ENCODE peak calls at places on chromosomes 16 and 17, in ten cellular contexts. One of them, this sample, is unnamed.

GRCh38 chr16:68197250-68197649 is 38.7 kb downstream of the ESRP2 start:
- DNase-seq in stimulated activated CD4-positive, alpha-beta T cell treated with anti-CD3 and anti-CD28 coated beads, TNF-alpha, amount 100 ng/mL, for 48 hours: no peak
- DNase-seq in GDM1: no peak
- DNase-seq in GM20000: no peak
- DNase-seq in caudate nucleus: no peak
- DNase-seq in NCI-H1092 treated with DMSO at 0.1 percent for 48 hours: no peak
- DNase-seq in AG08396: no peak
- DNase-seq in T-helper 2 cell: no peak
- DNase-seq in progenitor cell of endocrine pancreas: no peak
- DNase-seq in stimulated activated naive CD4-positive, alpha-beta T cell: no peak
- DNase-seq in this sample: no peak

GRCh38 chr17:77251622-77252021 is 110.9 kb downstream of the SEC14L1 start:
- DNase-seq in stimulated activated CD4-positive, alpha-beta T cell treated with anti-CD3 and anti-CD28 coated beads, TNF-alpha, amount 100 ng/mL, for 48 hours: no peak
- DNase-seq in GDM1: no peak
- DNase-seq in GM20000: no peak
- DNase-seq in caudate nucleus: no peak
- DNase-seq in NCI-H1092 treated with DMSO at 0.1 percent for 48 hours: no peak
- DNase-seq in AG08396: no peak
- DNase-seq in T-helper 2 cell: no peak
- DNase-seq in progenitor cell of endocrine pancreas: no peak
- DNase-seq in stimulated activated naive CD4-positive, alpha-beta T cell: no peak
- DNase-seq in this sample: no peak

GRCh38 chr17:43946766-43947165 is 4.5 kb upstream of the PPY start:
- DNase-seq in stimulated activated CD4-positive, alpha-beta T cell treated with anti-CD3 and anti-CD28 coated beads, TNF-alpha, amount 100 ng/mL, for 48 hours: no peak
- DNase-seq in GDM1: no peak
- DNase-seq in GM20000: no peak
- DNase-seq in caudate nucleus: no peak
- DNase-seq in NCI-H1092 treated with DMSO at 0.1 percent for 48 hours: no peak
- DNase-seq in AG08396: no peak
- DNase-seq in T-helper 2 cell: no peak
- DNase-seq in progenitor cell of endocrine pancreas: no peak
- DNase-seq in stimulated activated naive CD4-positive, alpha-beta T cell: no peak
- DNase-seq in this sample: no peak

GRCh38 chr17:65902831-65903549 is 288.9 kb downstream of the CEP112 start:
- DNase-seq in stimulated activated CD4-positive, alpha-beta T cell treated with anti-CD3 and anti-CD28 coated beads, TNF-alpha, amount 100 ng/mL, for 48 hours: no peak
- DNase-seq in GDM1: no peak
- DNase-seq in GM20000: no peak
- DNase-seq in caudate nucleus: no peak
- DNase-seq in NCI-H1092 treated with DMSO at 0.1 percent for 48 hours: peak; percentile 62
- DNase-seq in AG08396: no peak
- DNase-seq in T-helper 2 cell: no peak
- DNase-seq in progenitor cell of endocrine pancreas: no peak
- DNase-seq in stimulated activated naive CD4-positive, alpha-beta T cell: no peak
- DNase-seq in this sample: no peak

GRCh38 chr17:80294653-80295052 is 34.0 kb downstream of the RNF213 start:
- DNase-seq in stimulated activated CD4-positive, alpha-beta T cell treated with anti-CD3 and anti-CD28 coated beads, TNF-alpha, amount 100 ng/mL, for 48 hours: no peak
- DNase-seq in GDM1: no peak
- DNase-seq in GM20000: no peak
- DNase-seq in caudate nucleus: no peak
- DNase-seq in NCI-H1092 treated with DMSO at 0.1 percent for 48 hours: no peak
- DNase-seq in AG08396: no peak
- DNase-seq in T-helper 2 cell: no peak
- DNase-seq in progenitor cell of endocrine pancreas: no peak
- DNase-seq in stimulated activated naive CD4-positive, alpha-beta T cell: no peak
- DNase-seq in this sample: no peak

GRCh38 chr16:3606441-3606840 is 5.0 kb downstream of the SLX4 start:
- DNase-seq in stimulated activated CD4-positive, alpha-beta T cell treated with anti-CD3 and anti-CD28 coated beads, TNF-alpha, amount 100 ng/mL, for 48 hours: no peak
- DNase-seq in GDM1: no peak
- DNase-seq in GM20000: no peak
- DNase-seq in caudate nucleus: no peak
- DNase-seq in NCI-H1092 treated with DMSO at 0.1 percent for 48 hours: no peak
- DNase-seq in AG08396: no peak
- DNase-seq in T-helper 2 cell: no peak
- DNase-seq in progenitor cell of endocrine pancreas: no peak
- DNase-seq in stimulated activated naive CD4-positive, alpha-beta T cell: no peak
- DNase-seq in this sample: no peak

GRCh38 chr16:88005148-88005547 is 53.9 kb downstream of the BANP start:
- DNase-seq in stimulated activated CD4-positive, alpha-beta T cell treated with anti-CD3 and anti-CD28 coated beads, TNF-alpha, amount 100 ng/mL, for 48 hours: no peak
- DNase-seq in GDM1: no peak
- DNase-seq in GM20000: no peak
- DNase-seq in caudate nucleus: no peak
- DNase-seq in NCI-H1092 treated with DMSO at 0.1 percent for 48 hours: no peak
- DNase-seq in AG08396: no peak
- DNase-seq in T-helper 2 cell: no peak
- DNase-seq in progenitor cell of endocrine pancreas: no peak
- DNase-seq in stimulated activated naive CD4-positive, alpha-beta T cell: no peak
- DNase-seq in this sample: no peak

GRCh38 chr17:18185391-18185790 is 1.8 kb downstream of the ALKBH5 start:
- DNase-seq in stimulated activated CD4-positive, alpha-beta T cell treated with anti-CD3 and anti-CD28 coated beads, TNF-alpha, amount 100 ng/mL, for 48 hours: no peak
- DNase-seq in GDM1: no peak
- DNase-seq in GM20000: no peak
- DNase-seq in caudate nucleus: no peak
- DNase-seq in NCI-H1092 treated with DMSO at 0.1 percent for 48 hours: no peak
- DNase-seq in AG08396: peak; percentile 43
- DNase-seq in T-helper 2 cell: no peak
- DNase-seq in progenitor cell of endocrine pancreas: no peak
- DNase-seq in stimulated activated naive CD4-positive, alpha-beta T cell: no peak
- DNase-seq in this sample: no peak

GRCh38 chr17:74838275-74838674 is 21.4 kb downstream of the GRIN2C start:
- DNase-seq in stimulated activated CD4-positive, alpha-beta T cell treated with anti-CD3 and anti-CD28 coated beads, TNF-alpha, amount 100 ng/mL, for 48 hours: no peak
- DNase-seq in GDM1: no peak
- DNase-seq in GM20000: no peak
- DNase-seq in caudate nucleus: no peak
- DNase-seq in NCI-H1092 treated with DMSO at 0.1 percent for 48 hours: no peak
- DNase-seq in AG08396: no peak
- DNase-seq in T-helper 2 cell: no peak
- DNase-seq in progenitor cell of endocrine pancreas: no peak
- DNase-seq in stimulated activated naive CD4-positive, alpha-beta T cell: no peak
- DNase-seq in this sample: no peak

GRCh38 chr16:89216315-89217137 is 977 bp upstream of the ZNF778 start:
- DNase-seq in stimulated activated CD4-positive, alpha-beta T cell treated with anti-CD3 and anti-CD28 coated beads, TNF-alpha, amount 100 ng/mL, for 48 hours: peak; percentile 50
- DNase-seq in GDM1: peak; percentile 38
- DNase-seq in GM20000: peak; percentile 89
- DNase-seq in caudate nucleus: peak; percentile 14
- DNase-seq in NCI-H1092 treated with DMSO at 0.1 percent for 48 hours: peak; percentile 64
- DNase-seq in AG08396: peak; percentile 83
- DNase-seq in T-helper 2 cell: peak; percentile 76
- DNase-seq in progenitor cell of endocrine pancreas: no peak
- DNase-seq in stimulated activated naive CD4-positive, alpha-beta T cell: peak; percentile 71
- DNase-seq in this sample: peak; percentile 44

GRCh38 chr17:14078027-14078426 is 8.7 kb downstream of the COX10 start:
- DNase-seq in stimulated activated CD4-positive, alpha-beta T cell treated with anti-CD3 and anti-CD28 coated beads, TNF-alpha, amount 100 ng/mL, for 48 hours: no peak
- DNase-seq in GDM1: no peak
- DNase-seq in GM20000: no peak
- DNase-seq in caudate nucleus: no peak
- DNase-seq in NCI-H1092 treated with DMSO at 0.1 percent for 48 hours: no peak
- DNase-seq in AG08396: no peak
- DNase-seq in T-helper 2 cell: no peak
- DNase-seq in progenitor cell of endocrine pancreas: no peak
- DNase-seq in stimulated activated naive CD4-positive, alpha-beta T cell: no peak
- DNase-seq in this sample: no peak

GRCh38 chr16:468072-468821 is 42.8 kb downstream of the RAB11FIP3 start:
- DNase-seq in stimulated activated CD4-positive, alpha-beta T cell treated with anti-CD3 and anti-CD28 coated beads, TNF-alpha, amount 100 ng/mL, for 48 hours: no peak
- DNase-seq in GDM1: no peak
- DNase-seq in GM20000: no peak
- DNase-seq in caudate nucleus: no peak
- DNase-seq in NCI-H1092 treated with DMSO at 0.1 percent for 48 hours: no peak
- DNase-seq in AG08396: no peak
- DNase-seq in T-helper 2 cell: no peak
- DNase-seq in progenitor cell of endocrine pancreas: no peak
- DNase-seq in stimulated activated naive CD4-positive, alpha-beta T cell: no peak
- DNase-seq in this sample: no peak

GRCh38 chr17:43907425-43907981 is at the start of gene MPP2:
- DNase-seq in stimulated activated CD4-positive, alpha-beta T cell treated with anti-CD3 and anti-CD28 coated beads, TNF-alpha, amount 100 ng/mL, for 48 hours: no peak
- DNase-seq in GDM1: peak; percentile 50
- DNase-seq in GM20000: peak; percentile 55
- DNase-seq in caudate nucleus: peak; percentile 70
- DNase-seq in NCI-H1092 treated with DMSO at 0.1 percent for 48 hours: no peak
- DNase-seq in AG08396: peak; percentile 81
- DNase-seq in T-helper 2 cell: peak; percentile 52
- DNase-seq in progenitor cell of endocrine pancreas: peak; percentile 72
- DNase-seq in stimulated activated naive CD4-positive, alpha-beta T cell: peak; percentile 50
- DNase-seq in this sample: no peak

GRCh38 chr16:76123966-76124365 is 153.2 kb upstream of the CNTNAP4 start:
- DNase-seq in stimulated activated CD4-positive, alpha-beta T cell treated with anti-CD3 and anti-CD28 coated beads, TNF-alpha, amount 100 ng/mL, for 48 hours: no peak
- DNase-seq in GDM1: no peak
- DNase-seq in GM20000: no peak
- DNase-seq in caudate nucleus: no peak
- DNase-seq in NCI-H1092 treated with DMSO at 0.1 percent for 48 hours: no peak
- DNase-seq in AG08396: no peak
- DNase-seq in T-helper 2 cell: no peak
- DNase-seq in progenitor cell of endocrine pancreas: no peak
- DNase-seq in stimulated activated naive CD4-positive, alpha-beta T cell: no peak
- DNase-seq in this sample: no peak

GRCh38 chr17:75635610-75636202 is 2.5 kb downstream of the SMIM5 start:
- DNase-seq in stimulated activated CD4-positive, alpha-beta T cell treated with anti-CD3 and anti-CD28 coated beads, TNF-alpha, amount 100 ng/mL, for 48 hours: no peak
- DNase-seq in GDM1: no peak
- DNase-seq in GM20000: no peak
- DNase-seq in caudate nucleus: no peak
- DNase-seq in NCI-H1092 treated with DMSO at 0.1 percent for 48 hours: no peak
- DNase-seq in AG08396: no peak
- DNase-seq in T-helper 2 cell: no peak
- DNase-seq in progenitor cell of endocrine pancreas: no peak
- DNase-seq in stimulated activated naive CD4-positive, alpha-beta T cell: no peak
- DNase-seq in this sample: no peak

GRCh38 chr16:67255553-67256030 is 6.8 kb downstream of the SLC9A5 start:
- DNase-seq in stimulated activated CD4-positive, alpha-beta T cell treated with anti-CD3 and anti-CD28 coated beads, TNF-alpha, amount 100 ng/mL, for 48 hours: no peak
- DNase-seq in GDM1: no peak
- DNase-seq in GM20000: no peak
- DNase-seq in caudate nucleus: no peak
- DNase-seq in NCI-H1092 treated with DMSO at 0.1 percent for 48 hours: no peak
- DNase-seq in AG08396: no peak
- DNase-seq in T-helper 2 cell: no peak
- DNase-seq in progenitor cell of endocrine pancreas: no peak
- DNase-seq in stimulated activated naive CD4-positive, alpha-beta T cell: no peak
- DNase-seq in this sample: no peak

GRCh38 chr16:17362191-17362590 is 108.6 kb downstream of the XYLT1 start:
- DNase-seq in stimulated activated CD4-positive, alpha-beta T cell treated with anti-CD3 and anti-CD28 coated beads, TNF-alpha, amount 100 ng/mL, for 48 hours: no peak
- DNase-seq in GDM1: no peak
- DNase-seq in GM20000: no peak
- DNase-seq in caudate nucleus: no peak
- DNase-seq in NCI-H1092 treated with DMSO at 0.1 percent for 48 hours: peak; percentile 40
- DNase-seq in AG08396: no peak
- DNase-seq in T-helper 2 cell: no peak
- DNase-seq in progenitor cell of endocrine pancreas: no peak
- DNase-seq in stimulated activated naive CD4-positive, alpha-beta T cell: no peak
- DNase-seq in this sample: no peak

GRCh38 chr17:79038545-79039135 is 14.7 kb downstream of the C1QTNF1 start:
- DNase-seq in stimulated activated CD4-positive, alpha-beta T cell treated with anti-CD3 and anti-CD28 coated beads, TNF-alpha, amount 100 ng/mL, for 48 hours: no peak
- DNase-seq in GDM1: no peak
- DNase-seq in GM20000: peak; percentile 65
- DNase-seq in caudate nucleus: no peak
- DNase-seq in NCI-H1092 treated with DMSO at 0.1 percent for 48 hours: no peak
- DNase-seq in AG08396: peak; percentile 82
- DNase-seq in T-helper 2 cell: no peak
- DNase-seq in progenitor cell of endocrine pancreas: no peak
- DNase-seq in stimulated activated naive CD4-positive, alpha-beta T cell: no peak
- DNase-seq in this sample: no peak

GRCh38 chr17:40472733-40473452 is 28.5 kb downstream of the TNS4 start:
- DNase-seq in stimulated activated CD4-positive, alpha-beta T cell treated with anti-CD3 and anti-CD28 coated beads, TNF-alpha, amount 100 ng/mL, for 48 hours: no peak
- DNase-seq in GDM1: no peak
- DNase-seq in GM20000: no peak
- DNase-seq in caudate nucleus: no peak
- DNase-seq in NCI-H1092 treated with DMSO at 0.1 percent for 48 hours: no peak
- DNase-seq in AG08396: no peak
- DNase-seq in T-helper 2 cell: no peak
- DNase-seq in progenitor cell of endocrine pancreas: no peak
- DNase-seq in stimulated activated naive CD4-positive, alpha-beta T cell: no peak
- DNase-seq in this sample: no peak

GRCh38 chr17:65115721-65116312 is 21.4 kb upstream of the RGS9 start:
- DNase-seq in stimulated activated CD4-positive, alpha-beta T cell treated with anti-CD3 and anti-CD28 coated beads, TNF-alpha, amount 100 ng/mL, for 48 hours: no peak
- DNase-seq in GDM1: peak; percentile 39
- DNase-seq in GM20000: no peak
- DNase-seq in caudate nucleus: no peak
- DNase-seq in NCI-H1092 treated with DMSO at 0.1 percent for 48 hours: no peak
- DNase-seq in AG08396: no peak
- DNase-seq in T-helper 2 cell: no peak
- DNase-seq in progenitor cell of endocrine pancreas: no peak
- DNase-seq in stimulated activated naive CD4-positive, alpha-beta T cell: no peak
- DNase-seq in this sample: no peak

GRCh38 chr17:82876602-82877391 is 37.0 kb upstream of the ZNF750 start:
- DNase-seq in stimulated activated CD4-positive, alpha-beta T cell treated with anti-CD3 and anti-CD28 coated beads, TNF-alpha, amount 100 ng/mL, for 48 hours: no peak
- DNase-seq in GDM1: no peak
- DNase-seq in GM20000: no peak
- DNase-seq in caudate nucleus: peak; percentile 25
- DNase-seq in NCI-H1092 treated with DMSO at 0.1 percent for 48 hours: peak; percentile 25
- DNase-seq in AG08396: peak; percentile 96
- DNase-seq in T-helper 2 cell: no peak
- DNase-seq in progenitor cell of endocrine pancreas: peak; percentile 38
- DNase-seq in stimulated activated naive CD4-positive, alpha-beta T cell: no peak
- DNase-seq in this sample: no peak

GRCh38 chr17:82418001-82418986 is at the start of the genes HEXD and OGFOD3:
- DNase-seq in stimulated activated CD4-positive, alpha-beta T cell treated with anti-CD3 and anti-CD28 coated beads, TNF-alpha, amount 100 ng/mL, for 48 hours: peak; percentile 62
- DNase-seq in GDM1: peak; percentile 79
- DNase-seq in GM20000: peak; percentile 99
- DNase-seq in caudate nucleus: peak; percentile 81
- DNase-seq in NCI-H1092 treated with DMSO at 0.1 percent for 48 hours: peak; percentile 87
- DNase-seq in AG08396: peak; percentile 100
- DNase-seq in T-helper 2 cell: peak; percentile 81
- DNase-seq in progenitor cell of endocrine pancreas: peak; percentile 78
- DNase-seq in stimulated activated naive CD4-positive, alpha-beta T cell: peak; percentile 79
- DNase-seq in this sample: peak; percentile 80

GRCh38 chr17:15955793-15956541 is 11.0 kb downstream of the ADORA2B start:
- DNase-seq in stimulated activated CD4-positive, alpha-beta T cell treated with anti-CD3 and anti-CD28 coated beads, TNF-alpha, amount 100 ng/mL, for 48 hours: no peak
- DNase-seq in GDM1: no peak
- DNase-seq in GM20000: no peak
- DNase-seq in caudate nucleus: no peak
- DNase-seq in NCI-H1092 treated with DMSO at 0.1 percent for 48 hours: no peak
- DNase-seq in AG08396: no peak
- DNase-seq in T-helper 2 cell: no peak
- DNase-seq in progenitor cell of endocrine pancreas: no peak
- DNase-seq in stimulated activated naive CD4-positive, alpha-beta T cell: no peak
- DNase-seq in this sample: no peak

GRCh38 chr16:84724619-84725307 is 25.0 kb downstream of the USP10 start:
- DNase-seq in stimulated activated CD4-positive, alpha-beta T cell treated with anti-CD3 and anti-CD28 coated beads, TNF-alpha, amount 100 ng/mL, for 48 hours: no peak
- DNase-seq in GDM1: no peak
- DNase-seq in GM20000: peak; percentile 36
- DNase-seq in caudate nucleus: no peak
- DNase-seq in NCI-H1092 treated with DMSO at 0.1 percent for 48 hours: no peak
- DNase-seq in AG08396: no peak
- DNase-seq in T-helper 2 cell: no peak
- DNase-seq in progenitor cell of endocrine pancreas: no peak
- DNase-seq in stimulated activated naive CD4-positive, alpha-beta T cell: no peak
- DNase-seq in this sample: no peak

GRCh38 chr16:22161999-22162657 is at the start of gene SDR42E2:
- DNase-seq in stimulated activated CD4-positive, alpha-beta T cell treated with anti-CD3 and anti-CD28 coated beads, TNF-alpha, amount 100 ng/mL, for 48 hours: no peak
- DNase-seq in GDM1: no peak
- DNase-seq in GM20000: peak; percentile 57
- DNase-seq in caudate nucleus: no peak
- DNase-seq in NCI-H1092 treated with DMSO at 0.1 percent for 48 hours: no peak
- DNase-seq in AG08396: no peak
- DNase-seq in T-helper 2 cell: peak; percentile 31
- DNase-seq in progenitor cell of endocrine pancreas: peak; percentile 38
- DNase-seq in stimulated activated naive CD4-positive, alpha-beta T cell: peak; percentile 37
- DNase-seq in this sample: no peak

GRCh38 chr17:13600475-13601316 is 1.0 kb downstream of the HS3ST3A1 start:
- DNase-seq in stimulated activated CD4-positive, alpha-beta T cell treated with anti-CD3 and anti-CD28 coated beads, TNF-alpha, amount 100 ng/mL, for 48 hours: no peak
- DNase-seq in GDM1: no peak
- DNase-seq in GM20000: no peak
- DNase-seq in caudate nucleus: no peak
- DNase-seq in NCI-H1092 treated with DMSO at 0.1 percent for 48 hours: no peak
- DNase-seq in AG08396: peak; percentile 60
- DNase-seq in T-helper 2 cell: no peak
- DNase-seq in progenitor cell of endocrine pancreas: peak; percentile 25
- DNase-seq in stimulated activated naive CD4-positive, alpha-beta T cell: no peak
- DNase-seq in this sample: no peak

GRCh38 chr17:76458580-76459490 is 5.9 kb upstream of the UBE2O start:
- DNase-seq in stimulated activated CD4-positive, alpha-beta T cell treated with anti-CD3 and anti-CD28 coated beads, TNF-alpha, amount 100 ng/mL, for 48 hours: no peak
- DNase-seq in GDM1: no peak
- DNase-seq in GM20000: peak; percentile 78
- DNase-seq in caudate nucleus: no peak
- DNase-seq in NCI-H1092 treated with DMSO at 0.1 percent for 48 hours: peak; percentile 31
- DNase-seq in AG08396: peak; percentile 81
- DNase-seq in T-helper 2 cell: no peak
- DNase-seq in progenitor cell of endocrine pancreas: no peak
- DNase-seq in stimulated activated naive CD4-positive, alpha-beta T cell: no peak
- DNase-seq in this sample: no peak